ENCODE peak calls at places on chromosome 22, in ten cellular contexts. One of them, this sample, is unnamed.

GRCh38 chr22:27113211-27114030 is 456.0 kb downstream of the MIAT start:
- DNase-seq in fibroblast of pulmonary artery: peak
- DNase-seq in endothelial cell: no peak
- DNase-seq in C1 segment of cervical spinal cord: peak
- DNase-seq in stimulated activated CD4-positive, alpha-beta T cell treated with anti-CD3 and anti-CD28 coated beads, Interleukin-12 subunit alpha, Interleukin-12 subunit beta, amount 100 ng/mL, for 4 hours: no peak
- DNase-seq in stimulated activated CD8-positive, alpha-beta memory T cell treated with anti-CD3 and anti-CD28 coated beads, Interleukin-4, amount 100 ng/mL, for 4 hours: no peak
- DNase-seq in RWPE1: peak
- DNase-seq in tibial nerve: peak
- DNase-seq in LoVo: peak
- DNase-seq in MCF 10A: peak
- DNase-seq in this sample: peak

GRCh38 chr22:32776800-32777199 is 24.7 kb upstream of the TIMP3 start:
- DNase-seq in fibroblast of pulmonary artery: no peak
- DNase-seq in endothelial cell: no peak
- DNase-seq in C1 segment of cervical spinal cord: no peak
- DNase-seq in stimulated activated CD4-positive, alpha-beta T cell treated with anti-CD3 and anti-CD28 coated beads, Interleukin-12 subunit alpha, Interleukin-12 subunit beta, amount 100 ng/mL, for 4 hours: no peak
- DNase-seq in stimulated activated CD8-positive, alpha-beta memory T cell treated with anti-CD3 and anti-CD28 coated beads, Interleukin-4, amount 100 ng/mL, for 4 hours: no peak
- DNase-seq in RWPE1: no peak
- DNase-seq in tibial nerve: no peak
- DNase-seq in LoVo: no peak
- DNase-seq in MCF 10A: no peak
- DNase-seq in this sample: no peak

GRCh38 chr22:25754527-25755202 is 12.7 kb downstream of the MYO18B start:
- DNase-seq in fibroblast of pulmonary artery: peak
- DNase-seq in endothelial cell: no peak
- DNase-seq in C1 segment of cervical spinal cord: no peak
- DNase-seq in stimulated activated CD4-positive, alpha-beta T cell treated with anti-CD3 and anti-CD28 coated beads, Interleukin-12 subunit alpha, Interleukin-12 subunit beta, amount 100 ng/mL, for 4 hours: no peak
- DNase-seq in stimulated activated CD8-positive, alpha-beta memory T cell treated with anti-CD3 and anti-CD28 coated beads, Interleukin-4, amount 100 ng/mL, for 4 hours: no peak
- DNase-seq in RWPE1: no peak
- DNase-seq in tibial nerve: no peak
- DNase-seq in LoVo: no peak
- DNase-seq in MCF 10A: peak
- DNase-seq in this sample: peak

GRCh38 chr22:42313804-42314581 is 43.5 kb upstream of the TCF20 start:
- DNase-seq in fibroblast of pulmonary artery: peak
- DNase-seq in endothelial cell: peak
- DNase-seq in C1 segment of cervical spinal cord: no peak
- DNase-seq in stimulated activated CD4-positive, alpha-beta T cell treated with anti-CD3 and anti-CD28 coated beads, Interleukin-12 subunit alpha, Interleukin-12 subunit beta, amount 100 ng/mL, for 4 hours: peak
- DNase-seq in stimulated activated CD8-positive, alpha-beta memory T cell treated with anti-CD3 and anti-CD28 coated beads, Interleukin-4, amount 100 ng/mL, for 4 hours: no peak
- DNase-seq in RWPE1: peak
- DNase-seq in tibial nerve: no peak
- DNase-seq in LoVo: peak
- DNase-seq in MCF 10A: peak
- DNase-seq in this sample: no peak

GRCh38 chr22:47351836-47352579 is 589.6 kb downstream of the TBC1D22A start:
- DNase-seq in fibroblast of pulmonary artery: no peak
- DNase-seq in endothelial cell: no peak
- DNase-seq in C1 segment of cervical spinal cord: no peak
- DNase-seq in stimulated activated CD4-positive, alpha-beta T cell treated with anti-CD3 and anti-CD28 coated beads, Interleukin-12 subunit alpha, Interleukin-12 subunit beta, amount 100 ng/mL, for 4 hours: no peak
- DNase-seq in stimulated activated CD8-positive, alpha-beta memory T cell treated with anti-CD3 and anti-CD28 coated beads, Interleukin-4, amount 100 ng/mL, for 4 hours: no peak
- DNase-seq in RWPE1: no peak
- DNase-seq in tibial nerve: peak
- DNase-seq in LoVo: no peak
- DNase-seq in MCF 10A: no peak
- DNase-seq in this sample: no peak

GRCh38 chr22:42805016-42805997 is 51.8 kb downstream of the ARFGAP3 start:
- DNase-seq in fibroblast of pulmonary artery: no peak
- DNase-seq in endothelial cell: no peak
- DNase-seq in C1 segment of cervical spinal cord: peak
- DNase-seq in stimulated activated CD4-positive, alpha-beta T cell treated with anti-CD3 and anti-CD28 coated beads, Interleukin-12 subunit alpha, Interleukin-12 subunit beta, amount 100 ng/mL, for 4 hours: no peak
- DNase-seq in stimulated activated CD8-positive, alpha-beta memory T cell treated with anti-CD3 and anti-CD28 coated beads, Interleukin-4, amount 100 ng/mL, for 4 hours: no peak
- DNase-seq in RWPE1: peak
- DNase-seq in tibial nerve: no peak
- DNase-seq in LoVo: no peak
- DNase-seq in MCF 10A: peak
- DNase-seq in this sample: no peak

GRCh38 chr22:32583921-32584335 is 109.3 kb downstream of the FBXO7 start:
- DNase-seq in fibroblast of pulmonary artery: peak
- DNase-seq in endothelial cell: no peak
- DNase-seq in C1 segment of cervical spinal cord: no peak
- DNase-seq in stimulated activated CD4-positive, alpha-beta T cell treated with anti-CD3 and anti-CD28 coated beads, Interleukin-12 subunit alpha, Interleukin-12 subunit beta, amount 100 ng/mL, for 4 hours: no peak
- DNase-seq in stimulated activated CD8-positive, alpha-beta memory T cell treated with anti-CD3 and anti-CD28 coated beads, Interleukin-4, amount 100 ng/mL, for 4 hours: no peak
- DNase-seq in RWPE1: no peak
- DNase-seq in tibial nerve: no peak
- DNase-seq in LoVo: no peak
- DNase-seq in MCF 10A: no peak
- DNase-seq in this sample: peak

GRCh38 chr22:38163844-38164577 is 17.6 kb downstream of the PLA2G6 start:
- DNase-seq in fibroblast of pulmonary artery: no peak
- DNase-seq in endothelial cell: no peak
- DNase-seq in C1 segment of cervical spinal cord: no peak
- DNase-seq in stimulated activated CD4-positive, alpha-beta T cell treated with anti-CD3 and anti-CD28 coated beads, Interleukin-12 subunit alpha, Interleukin-12 subunit beta, amount 100 ng/mL, for 4 hours: no peak
- DNase-seq in stimulated activated CD8-positive, alpha-beta memory T cell treated with anti-CD3 and anti-CD28 coated beads, Interleukin-4, amount 100 ng/mL, for 4 hours: no peak
- DNase-seq in RWPE1: no peak
- DNase-seq in tibial nerve: no peak
- DNase-seq in LoVo: no peak
- DNase-seq in MCF 10A: no peak
- DNase-seq in this sample: no peak

GRCh38 chr22:39723899-39724351 is 153.4 kb downstream of the CACNA1I start:
- DNase-seq in fibroblast of pulmonary artery: peak
- DNase-seq in endothelial cell: no peak
- DNase-seq in C1 segment of cervical spinal cord: no peak
- DNase-seq in stimulated activated CD4-positive, alpha-beta T cell treated with anti-CD3 and anti-CD28 coated beads, Interleukin-12 subunit alpha, Interleukin-12 subunit beta, amount 100 ng/mL, for 4 hours: no peak
- DNase-seq in stimulated activated CD8-positive, alpha-beta memory T cell treated with anti-CD3 and anti-CD28 coated beads, Interleukin-4, amount 100 ng/mL, for 4 hours: no peak
- DNase-seq in RWPE1: peak
- DNase-seq in tibial nerve: no peak
- DNase-seq in LoVo: peak
- DNase-seq in MCF 10A: peak
- DNase-seq in this sample: no peak

GRCh38 chr22:35597692-35598395 is 19.3 kb downstream of the MB start:
- DNase-seq in fibroblast of pulmonary artery: no peak
- DNase-seq in endothelial cell: no peak
- DNase-seq in C1 segment of cervical spinal cord: no peak
- DNase-seq in stimulated activated CD4-positive, alpha-beta T cell treated with anti-CD3 and anti-CD28 coated beads, Interleukin-12 subunit alpha, Interleukin-12 subunit beta, amount 100 ng/mL, for 4 hours: no peak
- DNase-seq in stimulated activated CD8-positive, alpha-beta memory T cell treated with anti-CD3 and anti-CD28 coated beads, Interleukin-4, amount 100 ng/mL, for 4 hours: no peak
- DNase-seq in RWPE1: no peak
- DNase-seq in tibial nerve: no peak
- DNase-seq in LoVo: no peak
- DNase-seq in MCF 10A: no peak
- DNase-seq in this sample: no peak

GRCh38 chr22:50269573-50270301 is 443 bp downstream of the MAPK11 start:
- DNase-seq in fibroblast of pulmonary artery: peak
- DNase-seq in endothelial cell: no peak
- DNase-seq in C1 segment of cervical spinal cord: peak
- DNase-seq in stimulated activated CD4-positive, alpha-beta T cell treated with anti-CD3 and anti-CD28 coated beads, Interleukin-12 subunit alpha, Interleukin-12 subunit beta, amount 100 ng/mL, for 4 hours: peak
- DNase-seq in stimulated activated CD8-positive, alpha-beta memory T cell treated with anti-CD3 and anti-CD28 coated beads, Interleukin-4, amount 100 ng/mL, for 4 hours: no peak
- DNase-seq in RWPE1: no peak
- DNase-seq in tibial nerve: no peak
- DNase-seq in LoVo: no peak
- DNase-seq in MCF 10A: no peak
- DNase-seq in this sample: no peak

GRCh38 chr22:43643362-43643761 is 168.7 kb downstream of the EFCAB6 start:
- DNase-seq in fibroblast of pulmonary artery: no peak
- DNase-seq in endothelial cell: no peak
- DNase-seq in C1 segment of cervical spinal cord: peak
- DNase-seq in stimulated activated CD4-positive, alpha-beta T cell treated with anti-CD3 and anti-CD28 coated beads, Interleukin-12 subunit alpha, Interleukin-12 subunit beta, amount 100 ng/mL, for 4 hours: no peak
- DNase-seq in stimulated activated CD8-positive, alpha-beta memory T cell treated with anti-CD3 and anti-CD28 coated beads, Interleukin-4, amount 100 ng/mL, for 4 hours: no peak
- DNase-seq in RWPE1: no peak
- DNase-seq in tibial nerve: no peak
- DNase-seq in LoVo: no peak
- DNase-seq in MCF 10A: no peak
- DNase-seq in this sample: no peak

GRCh38 chr22:40443675-40444482 is 73.5 kb downstream of the SGSM3 start:
- DNase-seq in fibroblast of pulmonary artery: no peak
- DNase-seq in endothelial cell: no peak
- DNase-seq in C1 segment of cervical spinal cord: no peak
- DNase-seq in stimulated activated CD4-positive, alpha-beta T cell treated with anti-CD3 and anti-CD28 coated beads, Interleukin-12 subunit alpha, Interleukin-12 subunit beta, amount 100 ng/mL, for 4 hours: no peak
- DNase-seq in stimulated activated CD8-positive, alpha-beta memory T cell treated with anti-CD3 and anti-CD28 coated beads, Interleukin-4, amount 100 ng/mL, for 4 hours: no peak
- DNase-seq in RWPE1: no peak
- DNase-seq in tibial nerve: no peak
- DNase-seq in LoVo: no peak
- DNase-seq in MCF 10A: no peak
- DNase-seq in this sample: no peak